ENCODE peak calls at places on chromosomes 6 and 20, in nine cellular contexts. F is IMR-90, E is neuronal stem cell, P is pancreas, R is uterus, H is cardiac muscle cell, Z is stomach, N is hepatocyte, V is ascending aorta. K is an unnamed sample.

GRCh38 chr6:31308050-31308844 is 36.4 kb upstream of the HLA-C start:
- DNase-seq in F (no peak), E (no peak), P (peak; percentile 86), R (no peak), H (no peak), Z (peak; percentile 61), N (peak; percentile 9), V (peak; percentile 63), K (no peak)

GRCh38 chr20:49100934-49101333 is 54.8 kb downstream of the CSE1L start:
- DNase-seq in F (peak; percentile 3), E (no peak), P (no peak), R (no peak), H (no peak), Z (no peak), N (no peak), V (no peak), K (no peak)

GRCh38 chr20:38645980-38646858 is 44.6 kb downstream of the ARHGAP40 start:
- DNase-seq in F (peak; percentile 50), E (peak; percentile 75), P (peak; percentile 52), R (peak; percentile 28), H (peak; percentile 73), Z (peak; percentile 83), N (peak; percentile 84), V (peak; percentile 79), K (peak; percentile 12)

GRCh38 chr6:134175532-134176282 is 123.3 kb upstream of the SLC2A12 start:
- DNase-seq in F (peak; percentile 78), E (peak; percentile 52), P (peak; percentile 77), R (peak; percentile 60), H (peak; percentile 89), Z (peak; percentile 85), N (peak; percentile 79), V (peak; percentile 92), K (peak; percentile 63)

GRCh38 chr6:163354779-163355431 is 59.6 kb upstream of the QKI start:
- DNase-seq in F (peak; percentile 28), E (no peak), P (peak; percentile 38), R (no peak), H (peak; percentile 74), Z (no peak), N (no peak), V (no peak), K (no peak)

GRCh38 chr6:37589198-37589597 is 89.5 kb upstream of the CCDC167 start:
- DNase-seq in F (no peak), E (no peak), P (no peak), R (no peak), H (no peak), Z (no peak), N (no peak), V (no peak), K (no peak)

GRCh38 chr6:46931416-46931815 is 9.7 kb upstream of the ADGRF5 start:
- DNase-seq in F (no peak), E (no peak), P (no peak), R (no peak), H (no peak), Z (no peak), N (no peak), V (no peak), K (no peak)

GRCh38 chr20:61502433-61502832 is 250.4 kb downstream of the CDH4 start:
- DNase-seq in F (peak; percentile 50), E (no peak), P (no peak), R (no peak), H (no peak), Z (no peak), N (no peak), V (no peak), K (no peak)

GRCh38 chr6:45896783-45897441 is 118.7 kb downstream of the CLIC5 start:
- DNase-seq in F (no peak), E (no peak), P (no peak), R (no peak), H (peak; percentile 69), Z (no peak), N (no peak), V (no peak), K (no peak)

GRCh38 chr6:7986219-7986618 is 75.6 kb upstream of the TXNDC5 start:
- DNase-seq in F (no peak), E (no peak), P (no peak), R (no peak), H (no peak), Z (no peak), N (no peak), V (no peak), K (no peak)

GRCh38 chr20:34561661-34562060 is 3.1 kb downstream of the MAP1LC3A start:
- DNase-seq in F (no peak), E (no peak), P (no peak), R (no peak), H (no peak), Z (no peak), N (no peak), V (no peak), K (no peak)

GRCh38 chr6:91653954-91654843 is 1067.3 kb upstream of the MAP3K7 start:
- DNase-seq in F (no peak), E (no peak), P (no peak), R (no peak), H (no peak), Z (no peak), N (no peak), V (no peak), K (no peak)

GRCh38 chr20:10714236-10714975 is 40.6 kb upstream of the JAG1 start:
- DNase-seq in F (no peak), E (no peak), P (no peak), R (no peak), H (no peak), Z (no peak), N (no peak), V (no peak), K (no peak)

GRCh38 chr6:119109654-119110325 is 31.3 kb upstream of the FAM184A start:
- DNase-seq in F (no peak), E (no peak), P (no peak), R (no peak), H (no peak), Z (no peak), N (no peak), V (no peak), K (no peak)

GRCh38 chr20:25025986-25026605 is 31.8 kb downstream of the ACSS1 start:
- DNase-seq in F (no peak), E (no peak), P (peak; percentile 22), R (no peak), H (no peak), Z (peak; percentile 20), N (no peak), V (peak; percentile 56), K (no peak)

GRCh38 chr6:83609248-83609647 is 96.9 kb downstream of the PRSS35 start:
- DNase-seq in F (no peak), E (no peak), P (no peak), R (no peak), H (no peak), Z (no peak), N (no peak), V (no peak), K (no peak)

GRCh38 chr6:24823185-24823584 is 24.5 kb upstream of the ARMH2 start:
- DNase-seq in F (no peak), E (no peak), P (no peak), R (no peak), H (no peak), Z (no peak), N (no peak), V (no peak), K (no peak)
- H3K36me3 ChIP-seq in F (peaks cover 8% of the 10 kb centered on the region), E (peaks cover 36% of the 10 kb centered on the region), P (no peaks in the 10 kb centered on the region), R (no peaks in the 10 kb centered on the region), H (no peaks in the 10 kb centered on the region), Z (peaks cover 25% of the 10 kb centered on the region), N (no peaks in the 10 kb centered on the region), V (no peaks in the 10 kb centered on the region), K (no peaks in the 10 kb centered on the region)

DNA sequence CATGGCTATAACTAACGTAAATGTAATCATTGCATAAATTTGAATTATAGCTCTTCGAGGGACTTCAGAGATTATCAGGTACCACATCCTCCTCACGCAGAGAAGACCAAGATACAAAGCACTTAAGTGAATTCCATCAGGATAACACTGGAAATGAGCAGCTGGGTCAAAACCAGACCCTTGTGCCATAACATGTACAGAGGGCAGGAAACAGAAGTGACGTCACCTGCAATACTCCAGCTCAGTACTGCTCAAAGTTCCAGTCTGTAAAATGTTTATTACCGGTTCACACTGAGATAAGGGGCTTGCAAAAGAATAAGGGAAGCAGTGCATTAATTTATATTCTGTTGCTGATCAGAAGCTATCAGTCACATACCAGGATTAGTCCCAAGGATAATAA is 45.8 kb downstream of the RGS17 start:
- DNase-seq in F (no peak), E (no peak), P (no peak), R (no peak), H (peak; percentile 73), Z (no peak), N (peak; percentile 35), V (no peak), K (no peak)
- H3K4me1 ChIP-seq in F (peaks cover 3% of the 10 kb centered on the region), E (no peaks in the 10 kb centered on the region), P (no peaks in the 10 kb centered on the region), R (no peaks in the 10 kb centered on the region), H (no peaks in the 10 kb centered on the region), Z (no peaks in the 10 kb centered on the region), N (no peaks in the 10 kb centered on the region), V (peaks cover 36% of the 10 kb centered on the region), K (peaks cover 30% of the 10 kb centered on the region)

DNA sequence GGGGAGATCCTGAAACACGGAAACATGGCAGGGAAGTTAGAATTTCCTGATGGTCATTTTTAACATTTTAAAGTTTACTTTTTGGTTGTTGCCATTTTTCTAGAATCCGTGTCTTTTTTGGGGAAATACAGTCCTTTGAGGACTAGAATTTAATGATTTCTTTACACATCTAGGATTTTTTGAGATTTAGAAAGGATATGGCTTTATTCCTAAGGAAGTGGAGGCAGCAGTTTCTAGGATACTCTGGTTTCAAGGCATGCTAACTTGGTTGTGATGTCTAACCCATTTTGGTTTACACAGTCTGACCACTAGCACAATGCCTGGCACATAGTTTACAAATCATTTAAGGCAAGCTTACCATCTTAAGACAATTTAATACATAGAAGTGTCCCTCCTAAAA is 1.1 kb upstream of the ZBTB2 start:
- DNase-seq in F (no peak), E (no peak), P (no peak), R (no peak), H (no peak), Z (no peak), N (no peak), V (no peak), K (no peak)
- H3K27ac ChIP-seq in F (no peak overlapping the region), E (no peak overlapping the region), P (no peak overlapping the region), R (peak overlapping the region; percentile 99), H (peak overlapping the region; percentile 98), Z (peak overlapping the region; percentile 100), N (peak overlapping the region; percentile 100), V (peak overlapping the region; percentile 100), K (peak overlapping the region; percentile 59)

GRCh38 chr20:45851501-45851900 is 5.7 kb downstream of the ACOT8 start:
- DNase-seq in F (no peak), E (no peak), P (no peak), R (no peak), H (no peak), Z (no peak), N (no peak), V (no peak), K (no peak)
- H3K36me3 ChIP-seq in F (peaks cover 28% of the 10 kb centered on the region), E (peaks cover 31% of the 10 kb centered on the region), P (peaks cover 9% of the 10 kb centered on the region), R (no peaks in the 10 kb centered on the region), H (peaks cover 3% of the 10 kb centered on the region), Z (peaks cover 80% of the 10 kb centered on the region), N (no peaks in the 10 kb centered on the region), V (peaks cover 39% of the 10 kb centered on the region), K (peaks cover 18% of the 10 kb centered on the region)

DNA sequence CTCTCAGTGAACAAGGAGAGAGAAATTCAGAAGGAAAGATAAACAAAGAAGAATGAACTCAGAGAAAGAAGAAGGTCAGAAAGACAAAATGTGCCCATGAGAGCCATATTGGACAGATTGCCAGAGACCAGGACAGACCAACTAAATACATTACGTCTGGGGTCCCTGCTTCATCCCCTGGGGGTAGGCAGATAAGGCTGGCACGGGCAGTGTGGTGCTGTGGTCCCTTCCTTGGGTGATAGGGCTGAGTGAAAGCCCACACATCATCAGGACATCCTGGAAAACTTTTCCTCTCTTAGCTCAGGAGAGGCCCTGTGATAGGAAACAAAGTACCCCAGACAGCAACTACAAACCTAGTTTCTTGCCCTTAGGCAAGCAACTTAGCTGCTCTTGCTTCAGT is 13.2 kb upstream of the ARMC12 start:
- DNase-seq in F (no peak), E (no peak), P (no peak), R (no peak), H (no peak), Z (no peak), N (no peak), V (no peak), K (no peak)
- H3K4me1 ChIP-seq in F (peaks cover 34% of the 10 kb centered on the region), E (peaks cover 36% of the 10 kb centered on the region), P (peaks cover 51% of the 10 kb centered on the region), R (peaks cover 24% of the 10 kb centered on the region), H (peaks cover 55% of the 10 kb centered on the region), Z (peaks cover 96% of the 10 kb centered on the region), N (peaks cover 78% of the 10 kb centered on the region), V (peaks cover 51% of the 10 kb centered on the region), K (peaks cover 95% of the 10 kb centered on the region)